ENCODE peak calls at places on chromosomes 16 and 17, in four cellular contexts. F, D, R and S are unnamed samples.

GRCh38 chr16:22685162-22685830 is 128.7 kb upstream of the HS3ST2 start:
- DNase-seq in R (no peak), F (no peak), D (no peak), S (no peak)

GRCh38 chr16:85361441-85362118 is 249.3 kb upstream of the CIBAR2 start:
- DNase-seq in R (no peak), F (no peak), D (no peak), S (no peak)

GRCh38 chr16:82481455-82481854 is 145.3 kb upstream of the CDH13 start:
- DNase-seq in D (no peak), R (no peak), F (no peak), S (no peak)

GRCh38 chr16:66489385-66489784 is 60.5 kb downstream of the TK2 start:
- DNase-seq in D (no peak), F (no peak), R (no peak), S (no peak)

GRCh38 chr17:63523256-63523869 is at the start of gene KCNH6:
- DNase-seq in F (no peak), D (no peak), R (no peak), S (no peak)

GRCh38 chr17:52895272-52895671 is 736.8 kb upstream of the CA10 start:
- DNase-seq in D (no peak), R (no peak), F (no peak), S (no peak)

GRCh38 chr16:56288019-56288418 is 96.7 kb downstream of the GNAO1 start:
- DNase-seq in D (no peak), F (no peak), R (no peak), S (no peak)

GRCh38 chr16:50901062-50901461 is 159.2 kb downstream of the CYLD start:
- DNase-seq in F (no peak), D (no peak), R (no peak), S (no peak)

GRCh38 chr17:80109713-80110446 is 8.5 kb downstream of the GAA start:
- DNase-seq in F (no peak), D (peak), R (no peak), S (no peak)

GRCh38 chr17:41177727-41178271 is at the start of gene KRTAP4-2:
- DNase-seq in F (no peak), D (no peak), R (no peak), S (no peak)

GRCh38 chr17:80704894-80705293 is 160.3 kb downstream of the RPTOR start:
- DNase-seq in D (no peak), R (no peak), F (no peak), S (no peak)

GRCh38 chr16:56107944-56108583 is 83.2 kb upstream of the GNAO1 start:
- DNase-seq in F (no peak), R (no peak), D (no peak), S (no peak)

GRCh38 chr17:71601894-71602504 is 518.8 kb upstream of the SOX9 start:
- DNase-seq in R (no peak), D (no peak), F (no peak), S (no peak)

GRCh38 chr16:2857451-2858244 is at the start of gene PRSS22:
- DNase-seq in D (peak), R (no peak), F (no peak), S (no peak)

GRCh38 chr17:9256944-9257629 is 235.8 kb downstream of the NTN1 start:
- DNase-seq in D (no peak), F (no peak), R (peak), S (no peak)

GRCh38 chr16:4096509-4096908 is 19.7 kb downstream of the ADCY9 start:
- DNase-seq in F (no peak), D (no peak), R (no peak), S (no peak)

GRCh38 chr17:41631025-41631889 is 6.9 kb upstream of the KRT17 start:
- DNase-seq in D (no peak), R (no peak), F (no peak), S (no peak)

DNA sequence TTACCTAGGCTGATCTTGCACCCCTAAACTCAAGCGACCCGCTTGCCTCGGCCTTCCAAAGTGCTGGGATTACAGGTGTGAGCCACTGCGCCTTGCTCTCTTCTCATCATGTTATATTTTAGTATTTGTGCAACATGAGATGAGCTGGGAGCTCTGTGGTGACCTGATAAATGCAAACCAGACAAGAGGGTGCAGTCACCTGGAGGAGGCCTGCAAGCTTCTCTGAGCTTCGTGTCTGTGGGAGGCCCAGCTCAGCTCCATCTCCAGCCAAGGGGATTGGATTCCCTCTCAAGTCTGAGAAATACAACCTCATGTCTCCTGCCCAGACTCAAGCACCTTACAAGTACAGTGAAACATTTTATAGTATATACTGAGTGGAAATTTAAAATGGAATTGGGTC is 3.2 kb downstream of the IGSF6 start:
- DNase-seq in D (no peak), R (no peak), F (no peak), S (no peak)
- H3K4me3 ChIP-seq in D (no peak), R (no peak), F (no peak), S (no peak)

GRCh38 chr17:73713136-73713535 is 68.9 kb upstream of the SDK2 start:
- DNase-seq in F (no peak), R (no peak), D (peak), S (no peak)
- TF ChIP-seq CTCF in F (no peak), R (no peak), D (no peak), S (no peak)

DNA sequence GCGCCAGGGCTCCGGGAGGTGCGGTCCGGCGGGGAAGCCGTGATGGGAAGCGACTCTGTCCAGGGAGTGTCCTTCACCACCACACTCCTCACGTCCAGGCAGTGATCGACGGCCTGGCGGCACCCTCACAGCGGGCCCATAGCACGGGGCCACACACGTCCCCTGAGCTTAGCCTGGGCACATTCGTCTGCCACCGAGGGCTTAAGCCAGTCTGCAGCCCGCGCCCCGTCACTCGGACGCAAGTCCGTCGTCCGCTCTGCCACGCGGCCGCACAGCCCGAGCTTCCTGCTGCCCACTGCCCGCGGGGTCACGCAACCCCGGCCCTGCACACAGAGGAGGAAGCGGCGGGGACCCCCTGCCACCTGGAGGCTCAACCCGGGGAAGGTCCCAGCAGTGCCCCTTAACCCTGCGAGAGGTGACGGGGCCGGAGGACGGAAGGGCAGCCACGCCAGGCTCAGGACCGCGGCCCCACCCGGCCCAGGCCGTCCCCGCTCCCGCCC is 3.0 kb upstream of the TBX2 start:
- DNase-seq in R (no peak), F (no peak), D (no peak), S (no peak)
- H3K4me3 ChIP-seq in R (no peak), F (no peak), D (no peak), S (peak)

DNA sequence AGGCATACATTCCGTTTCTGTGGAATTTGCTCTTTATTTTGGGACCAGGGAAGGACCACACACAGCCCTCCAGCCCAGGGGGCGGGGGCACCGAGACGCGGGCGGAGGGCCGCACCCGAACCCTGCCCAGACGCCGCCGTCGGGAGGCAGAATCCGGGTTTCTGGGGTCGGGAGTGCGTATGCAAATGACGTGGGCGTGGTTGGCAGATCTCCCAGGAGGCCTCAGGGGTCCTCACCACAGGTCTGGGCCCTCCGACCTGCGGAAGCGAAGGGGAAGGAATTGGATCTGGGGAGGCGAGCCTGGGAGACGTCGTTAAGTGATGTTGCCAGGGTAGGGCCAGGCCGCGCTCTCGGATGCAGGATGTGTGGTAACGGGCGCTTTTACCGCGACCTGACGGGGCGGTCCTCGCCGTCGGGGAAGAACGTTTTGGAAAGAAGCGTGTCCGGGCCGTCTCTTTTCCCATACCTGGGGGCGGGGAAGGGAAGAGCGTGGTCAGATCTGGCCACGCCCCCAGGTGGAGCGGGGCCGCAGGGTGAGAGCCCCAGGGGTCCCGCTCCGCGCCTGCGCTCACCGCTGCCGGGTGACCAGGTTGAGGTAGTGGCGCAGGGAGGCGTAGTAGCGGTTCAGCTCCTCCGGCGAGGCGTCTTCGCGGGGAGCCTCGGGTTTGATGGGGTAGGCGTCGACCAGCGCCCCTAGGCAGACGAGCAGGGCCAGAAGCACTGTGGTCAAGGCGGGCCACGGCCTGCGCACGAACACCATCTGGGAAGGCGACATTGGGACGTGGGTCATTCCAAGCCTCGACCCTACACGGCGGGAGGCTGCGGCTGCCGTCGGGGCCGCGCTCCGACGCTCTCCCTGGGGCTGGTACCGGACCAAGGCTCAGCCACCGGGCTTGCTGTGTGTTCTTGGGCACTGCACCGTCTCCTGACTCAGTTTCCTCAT is 745 bp downstream of the PYY start:
- DNase-seq in R (no peak), D (no peak), F (no peak), S (no peak)
- TF ChIP-seq CTCF in R (no peak), D (no peak), F (no peak), S (no peak)

DNA sequence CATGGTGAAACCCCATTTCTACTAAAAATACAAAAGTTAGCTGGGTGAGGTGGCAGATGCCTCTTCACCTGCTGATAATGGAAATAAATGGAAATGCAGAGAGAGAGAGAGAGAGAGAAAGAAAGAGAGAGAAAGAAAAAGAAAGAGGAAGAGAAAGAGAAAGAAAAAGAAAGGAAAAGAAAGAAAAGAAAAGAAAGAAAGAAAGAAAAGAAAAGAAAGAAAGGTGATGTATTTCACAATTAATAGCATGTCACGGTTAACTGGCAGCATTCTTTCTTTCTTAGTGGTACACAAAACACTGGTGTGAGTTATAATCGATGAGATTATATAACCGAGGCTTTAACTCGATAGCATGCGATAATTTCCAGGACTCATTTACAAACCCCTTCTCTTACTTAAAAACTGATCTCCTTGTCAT is 3.2 kb downstream of the ACOX1 start:
- DNase-seq in F (no peak), D (no peak), R (no peak), S (no peak)
- H3K4me3 ChIP-seq in F (no peak), D (no peak), R (no peak), S (peak)

DNA sequence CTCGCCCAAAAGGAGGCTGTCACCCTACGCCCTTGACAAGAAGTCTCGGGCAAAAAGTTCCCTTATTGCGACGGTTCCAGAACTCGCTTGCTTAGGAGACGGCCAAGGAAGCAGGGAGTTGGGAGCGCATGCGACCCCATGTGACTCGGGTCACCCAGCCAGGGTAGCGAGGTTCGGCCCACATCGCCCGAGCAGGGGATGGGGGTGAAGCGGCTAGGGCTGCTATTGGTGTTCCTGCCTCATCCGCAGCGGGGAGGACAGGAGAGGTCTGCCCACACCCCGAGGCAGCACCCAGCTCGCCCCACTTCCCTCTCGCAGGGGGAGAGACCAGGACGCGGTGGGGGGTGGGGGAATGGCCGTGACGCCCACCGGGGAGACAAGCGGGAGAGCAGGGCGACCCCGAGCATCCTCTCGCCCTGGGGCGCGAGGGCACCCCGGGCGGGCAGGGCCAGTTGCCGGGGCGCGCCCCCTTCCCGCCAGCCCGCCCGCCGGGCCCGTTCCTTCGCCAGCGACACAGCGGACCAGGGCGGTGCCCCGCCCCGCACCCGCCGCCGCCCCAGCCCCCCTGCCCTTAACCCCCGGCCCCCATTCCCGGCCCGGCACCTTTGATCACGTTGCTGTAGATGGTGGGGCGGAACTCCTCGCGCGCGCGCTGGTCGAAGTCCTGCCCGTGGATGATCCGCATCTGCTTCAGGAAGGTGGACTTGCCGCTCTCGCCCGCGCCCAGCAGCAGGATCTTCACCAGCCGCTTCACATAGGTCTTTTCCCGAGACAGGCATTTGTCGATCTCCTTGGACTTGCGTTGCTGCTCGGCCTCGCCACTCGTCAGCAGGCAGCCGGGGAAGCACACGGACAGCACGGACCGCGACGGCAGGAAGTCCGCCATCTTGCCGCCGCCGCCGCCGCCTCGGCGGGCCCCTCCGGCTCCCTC is 567 bp downstream of the GNA13 start:
- DNase-seq in F (no peak), R (peak), D (peak), S (peak)
- TF ChIP-seq CTCF in F (no peak), R (no peak), D (no peak), S (no peak)

GRCh38 chr17:15023589-15023988 is 241.5 kb downstream of the PMP22 start:
- DNase-seq in F (no peak), R (no peak), D (no peak), S (no peak)

DNA sequence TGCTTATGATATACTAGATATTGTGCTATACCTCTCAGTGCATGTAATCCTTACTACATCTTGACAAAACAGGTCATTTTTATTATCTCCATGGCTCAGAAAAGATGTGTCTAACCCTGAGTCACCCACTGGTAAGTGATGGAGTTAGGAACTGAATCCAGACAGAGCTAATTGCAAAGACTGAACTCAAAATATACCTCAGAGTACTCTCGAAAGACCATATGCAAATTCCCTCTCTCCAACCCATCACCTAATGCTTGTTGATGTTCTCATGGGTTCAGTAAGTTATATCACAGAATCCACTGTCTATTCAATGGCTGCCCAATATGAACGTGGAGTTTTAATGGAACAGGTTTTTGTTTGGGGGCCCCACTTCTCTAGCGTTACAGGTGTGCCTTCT is 246.0 kb downstream of the PMP22 start:
- DNase-seq in R (no peak), D (no peak), F (no peak), S (no peak)
- H3K4me3 ChIP-seq in R (no peak), D (no peak), F (no peak), S (no peak)

GRCh38 chr17:164536-165235 is 16.8 kb downstream of the DOC2B start:
- DNase-seq in D (no peak), R (peak), F (peak), S (peak)
- TF ChIP-seq CTCF in D (peak), R (peak), F (peak), S (peak)

GRCh38 chr17:14212401-14212800 is 24.3 kb downstream of the CDRT15 start:
- DNase-seq in D (no peak), R (no peak), F (no peak), S (no peak)

GRCh38 chr17:14209215-14209614 is 27.4 kb downstream of the CDRT15 start:
- DNase-seq in F (no peak), R (no peak), D (no peak), S (no peak)

GRCh38 chr17:14214271-14214670 is 22.4 kb downstream of the CDRT15 start:
- DNase-seq in F (no peak), R (no peak), D (no peak), S (peak)

GRCh38 chr17:14211246-14211645 is 25.4 kb downstream of the CDRT15 start:
- DNase-seq in F (no peak), R (no peak), D (no peak), S (no peak)

GRCh38 chr17:14211778-14212177 is 24.9 kb downstream of the CDRT15 start:
- DNase-seq in F (peak), R (no peak), D (peak), S (no peak)
- H3K4me3 ChIP-seq in F (no peak), R (no peak), D (no peak), S (no peak)